ENCODE peak calls at places on chromosomes 4 and X, in six cellular contexts. V, K, U, S, P and W are unnamed samples.

GRCh38 chr4:103076777-103077347 is 301 bp upstream of the SLC9B2 start:
- DNase-seq in V (peak), K (no peak), U (peak), S (no peak), P (no peak), W (no peak)

GRCh38 chr4:101224358-101225218 is 122.7 kb downstream of the PPP3CA start:
- DNase-seq in V (no peak), K (no peak), U (no peak), S (no peak), P (no peak), W (no peak)

GRCh38 chrX:74325130-74326059 is 21.4 kb downstream of the ZCCHC13 start:
- DNase-seq in V (no peak), K (peak), U (no peak), S (no peak), P (no peak), W (no peak)

GRCh38 chrX:1463581-1464281 is 11.0 kb upstream of the ASMTL start:
- DNase-seq in V (no peak), K (peak), U (no peak), S (peak), P (peak), W (peak)

GRCh38 chrX:56279869-56280268 is 47.7 kb downstream of the KLF8 start:
- DNase-seq in V (no peak), K (no peak), U (no peak), S (no peak), P (no peak), W (no peak)

GRCh38 chrX:43592597-43592996 is 63.5 kb upstream of the MAOA start:
- DNase-seq in V (no peak), K (no peak), U (no peak), S (no peak), P (no peak), W (no peak)

GRCh38 chr4:3827616-3828492 is 61.7 kb downstream of the ADRA2C start:
- DNase-seq in V (no peak), K (no peak), U (no peak), S (peak), P (peak), W (no peak)

GRCh38 chr4:155703486-155704227 is 37.0 kb downstream of the GUCY1A1 start:
- DNase-seq in V (peak), K (no peak), U (no peak), S (no peak), P (no peak), W (no peak)

GRCh38 chrX:109624641-109625311 is at the start of gene KCNE5:
- DNase-seq in V (peak), K (peak), U (no peak), S (no peak), P (no peak), W (no peak)

GRCh38 chr4:182062936-182063335 is 180.3 kb upstream of the TENM3 start:
- DNase-seq in V (no peak), K (no peak), U (no peak), S (no peak), P (no peak), W (no peak)

GRCh38 chr4:40918330-40918729 is 168.6 kb downstream of the NSUN7 start:
- DNase-seq in V (no peak), K (no peak), U (no peak), S (peak), P (peak), W (no peak)

GRCh38 chr4:140098481-140099132 is 55.4 kb downstream of the MAML3 start:
- DNase-seq in V (no peak), K (no peak), U (no peak), S (no peak), P (no peak), W (no peak)

GRCh38 chr4:1711055-1711905 is 839 bp downstream of the SLBP start:
- DNase-seq in V (peak), K (peak), U (peak), S (peak), P (peak), W (no peak)

GRCh38 chr4:171954650-171955049 is 141.4 kb downstream of the GALNTL6 start:
- DNase-seq in V (no peak), K (no peak), U (no peak), S (no peak), P (no peak), W (no peak)

GRCh38 chrX:129932792-129933321 is 26.9 kb downstream of the UTP14A start:
- DNase-seq in V (no peak), K (peak), U (no peak), S (peak), P (peak), W (no peak)

GRCh38 chr4:2662598-2662997 is 93.5 kb downstream of the TNIP2 start:
- DNase-seq in V (no peak), K (no peak), U (no peak), S (no peak), P (no peak), W (no peak)

GRCh38 chrX:20224814-20225487 is 41.8 kb downstream of the RPS6KA3 start:
- DNase-seq in V (peak), K (no peak), U (peak), S (no peak), P (no peak), W (no peak)

GRCh38 chr4:84583871-84584373 is 995 bp downstream of the CDS1 start:
- DNase-seq in V (peak), K (no peak), U (no peak), S (no peak), P (no peak), W (no peak)

GRCh38 chr4:108555701-108556100 is 64.7 kb upstream of the RPL34 start:
- DNase-seq in V (no peak), K (no peak), U (no peak), S (no peak), P (no peak), W (no peak)

GRCh38 chr4:80201326-80202151 is 4.2 kb downstream of the PRDM8 start:
- DNase-seq in V (no peak), K (no peak), U (peak), S (peak), P (peak), W (no peak)

GRCh38 chr4:137226900-137227299 is 305.4 kb downstream of the PCDH18 start:
- DNase-seq in V (no peak), K (no peak), U (no peak), S (no peak), P (no peak), W (no peak)

GRCh38 chrX:7950865-7951264 is 23.7 kb upstream of the PNPLA4 start:
- DNase-seq in V (peak), K (no peak), U (peak), S (no peak), P (no peak), W (no peak)

GRCh38 chr4:55445921-55446577 is 50.3 kb downstream of the TMEM165 start:
- DNase-seq in V (no peak), K (no peak), U (no peak), S (no peak), P (no peak), W (no peak)

GRCh38 chr4:142818476-142818875 is 27.6 kb downstream of the INPP4B start:
- DNase-seq in V (no peak), K (no peak), U (no peak), S (no peak), P (no peak), W (no peak)

GRCh38 chrX:141903400-141904155 is at the start of gene MAGEC1:
- DNase-seq in V (no peak), K (no peak), U (no peak), S (no peak), P (no peak), W (no peak)

GRCh38 chr4:2977116-2978097 is 14.0 kb downstream of the GRK4 start:
- DNase-seq in V (no peak), K (no peak), U (no peak), S (no peak), P (no peak), W (no peak)

GRCh38 chrX:154822029-154822428 is 12.4 kb downstream of the SMIM9 start:
- DNase-seq in V (no peak), K (no peak), U (no peak), S (no peak), P (no peak), W (no peak)

GRCh38 chr4:119025916-119026661 is 109.5 kb upstream of the MYOZ2 start:
- DNase-seq in V (no peak), K (no peak), U (no peak), S (peak), P (peak), W (no peak)
- TF ChIP-seq CTCF in V (no peak), K (no peak), U (no peak), S (no peak), P (no peak), W (no peak)

GRCh38 chrX:101208152-101208905 is 11.3 kb upstream of the DRP2 start:
- DNase-seq in V (no peak), K (no peak), U (no peak), S (no peak), P (no peak), W (no peak)

GRCh38 chrX:101210630-101211029 is 9.0 kb upstream of the DRP2 start:
- DNase-seq in V (no peak), K (no peak), U (no peak), S (no peak), P (no peak), W (no peak)

GRCh38 chrX:101203782-101204351 is 15.7 kb upstream of the DRP2 start:
- DNase-seq in V (no peak), K (no peak), U (peak), S (no peak), P (no peak), W (no peak)

DNA sequence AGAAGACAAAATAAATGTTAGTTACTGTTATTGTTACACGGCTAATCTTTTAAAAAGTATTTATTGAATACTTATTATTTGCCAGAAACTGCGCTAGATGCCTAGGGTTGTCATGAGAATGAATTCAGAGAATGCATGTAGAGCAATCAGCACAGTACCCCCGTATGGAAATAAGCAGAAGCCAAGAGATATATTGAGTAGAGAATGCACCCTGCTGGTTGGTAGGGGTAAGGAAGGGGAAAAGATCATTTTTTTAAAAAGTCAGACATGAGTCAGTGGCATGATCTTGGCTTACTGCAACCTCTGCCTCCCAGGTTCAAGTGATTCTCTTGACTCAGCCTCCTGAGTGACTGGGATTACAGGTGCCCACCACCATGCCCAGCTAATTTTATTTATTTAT is 13.1 kb upstream of the DRP2 start:
- DNase-seq in V (peak), K (no peak), U (peak), S (no peak), P (no peak), W (no peak)
- TF ChIP-seq CTCF in V (peak), K (peak), U (peak), S (peak), P (peak), W (no peak)

DNA sequence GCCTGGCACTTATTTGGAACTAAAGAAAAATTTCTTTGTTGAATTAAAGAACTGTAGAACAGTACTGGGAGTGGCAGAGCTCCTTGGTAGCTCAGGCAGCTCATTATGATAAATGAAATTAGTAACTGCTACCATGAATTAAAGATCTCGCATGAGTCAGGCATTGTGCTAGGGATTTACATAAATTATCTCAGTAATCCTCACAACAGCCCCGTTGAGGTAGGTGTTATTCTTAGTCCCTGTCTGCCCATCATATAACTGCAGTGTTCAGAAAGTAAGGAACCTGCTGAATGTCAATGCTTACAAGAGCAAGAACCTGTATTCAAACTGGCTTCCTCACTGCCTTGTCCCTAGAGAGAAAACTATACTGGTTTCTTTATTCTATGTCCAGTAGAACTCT is 108.3 kb downstream of the NLGN4X start:
- DNase-seq in V (no peak), K (no peak), U (no peak), S (no peak), P (no peak), W (no peak)
- TF ChIP-seq CTCF in V (no peak), K (no peak), U (no peak), S (no peak), P (no peak), W (no peak)

GRCh38 chr4:70315928-70316327 is 18.9 kb upstream of the CABS1 start:
- DNase-seq in V (no peak), K (no peak), U (no peak), S (no peak), P (no peak), W (no peak)
- TF ChIP-seq CTCF in V (peak), K (peak), U (peak), S (no peak), P (no peak), W (no peak)